ENCODE peak calls at places on chromosomes 12 and 14, in four cellular contexts. One of them, this sample, is unnamed.

GRCh38 chr12:96400631-96401060 is 407 bp upstream of the CDK17 start:
- DNase-seq in Peyer's patch: no peak
- DNase-seq in HFFc6: no peak
- DNase-seq in esophagus squamous epithelium: no peak
- DNase-seq in this sample: no peak

GRCh38 chr12:9064815-9065606 is 50.7 kb downstream of the A2M start:
- DNase-seq in Peyer's patch: peak
- DNase-seq in esophagus squamous epithelium: no peak
- DNase-seq in HFFc6: no peak
- DNase-seq in this sample: no peak

GRCh38 chr12:129096968-129097367 is 243.7 kb downstream of the GLT1D1 start:
- DNase-seq in esophagus squamous epithelium: no peak
- DNase-seq in HFFc6: no peak
- DNase-seq in Peyer's patch: no peak
- DNase-seq in this sample: no peak

GRCh38 chr14:79161576-79161975 is 991.4 kb downstream of the NRXN3 start:
- DNase-seq in HFFc6: no peak
- DNase-seq in esophagus squamous epithelium: no peak
- DNase-seq in Peyer's patch: no peak
- DNase-seq in this sample: no peak

GRCh38 chr12:68971404-68971803 is 38.4 kb upstream of the CPM start:
- DNase-seq in Peyer's patch: no peak
- DNase-seq in esophagus squamous epithelium: no peak
- DNase-seq in HFFc6: peak
- DNase-seq in this sample: peak

GRCh38 chr14:102746568-102747438 is 30.4 kb upstream of the TRAF3 start:
- DNase-seq in Peyer's patch: no peak
- DNase-seq in HFFc6: no peak
- DNase-seq in esophagus squamous epithelium: no peak
- DNase-seq in this sample: no peak

GRCh38 chr12:89540586-89540985 is 14.7 kb upstream of the POC1B start:
- DNase-seq in Peyer's patch: no peak
- DNase-seq in esophagus squamous epithelium: no peak
- DNase-seq in HFFc6: no peak
- DNase-seq in this sample: no peak

GRCh38 chr12:1466481-1467260 is 127.7 kb downstream of the FBXL14 start:
- DNase-seq in HFFc6: no peak
- DNase-seq in Peyer's patch: no peak
- DNase-seq in esophagus squamous epithelium: no peak
- DNase-seq in this sample: no peak

GRCh38 chr14:38078393-38078792 is 129.3 kb upstream of the SSTR1 start:
- DNase-seq in HFFc6: no peak
- DNase-seq in Peyer's patch: peak
- DNase-seq in esophagus squamous epithelium: no peak
- DNase-seq in this sample: no peak

GRCh38 chr14:65352964-65353530 is 59.5 kb upstream of the FUT8 start:
- DNase-seq in esophagus squamous epithelium: no peak
- DNase-seq in HFFc6: no peak
- DNase-seq in Peyer's patch: peak
- DNase-seq in this sample: no peak

GRCh38 chr12:29216797-29217583 is 67.9 kb downstream of the FAR2 start:
- DNase-seq in esophagus squamous epithelium: no peak
- DNase-seq in HFFc6: no peak
- DNase-seq in Peyer's patch: no peak
- DNase-seq in this sample: no peak

GRCh38 chr12:59149995-59150642 is 229.8 kb upstream of the LRIG3 start:
- DNase-seq in esophagus squamous epithelium: no peak
- DNase-seq in HFFc6: peak
- DNase-seq in Peyer's patch: no peak
- DNase-seq in this sample: peak

GRCh38 chr14:72590577-72590976 is 303.3 kb downstream of the DPF3 start:
- DNase-seq in esophagus squamous epithelium: no peak
- DNase-seq in HFFc6: no peak
- DNase-seq in Peyer's patch: peak
- DNase-seq in this sample: no peak

GRCh38 chr12:779745-780734 is 27.7 kb downstream of the WNK1 start:
- DNase-seq in esophagus squamous epithelium: no peak
- DNase-seq in HFFc6: peak
- DNase-seq in Peyer's patch: no peak
- DNase-seq in this sample: peak

GRCh38 chr14:56129941-56130340 is 11.7 kb downstream of the PELI2 start:
- DNase-seq in Peyer's patch: no peak
- DNase-seq in esophagus squamous epithelium: no peak
- DNase-seq in HFFc6: no peak
- DNase-seq in this sample: no peak

GRCh38 chr12:100401660-100402059 is 44.8 kb downstream of the SLC17A8 start:
- DNase-seq in Peyer's patch: no peak
- DNase-seq in esophagus squamous epithelium: no peak
- DNase-seq in HFFc6: no peak
- DNase-seq in this sample: peak

GRCh38 chr12:123075591-123076171 is 75.2 kb downstream of the PITPNM2 start:
- DNase-seq in HFFc6: peak
- DNase-seq in esophagus squamous epithelium: no peak
- DNase-seq in Peyer's patch: peak
- DNase-seq in this sample: no peak

GRCh38 chr14:95319312-95320075 is at the start of gene CLMN:
- DNase-seq in esophagus squamous epithelium: no peak
- DNase-seq in HFFc6: no peak
- DNase-seq in Peyer's patch: peak
- DNase-seq in this sample: no peak

GRCh38 chr12:127270193-127270592 is 996.8 kb upstream of the TMEM132C start:
- DNase-seq in HFFc6: peak
- DNase-seq in Peyer's patch: no peak
- DNase-seq in esophagus squamous epithelium: no peak
- DNase-seq in this sample: no peak

GRCh38 chr12:54649825-54650224 is 1.7 kb upstream of the DCD start:
- DNase-seq in HFFc6: no peak
- DNase-seq in Peyer's patch: no peak
- DNase-seq in esophagus squamous epithelium: no peak
- DNase-seq in this sample: no peak

GRCh38 chr12:78759387-78759786 is 105.2 kb upstream of the SYT1 start:
- DNase-seq in Peyer's patch: no peak
- DNase-seq in HFFc6: peak
- DNase-seq in esophagus squamous epithelium: no peak
- DNase-seq in this sample: no peak

GRCh38 chr14:58426819-58427288 is 477 bp downstream of the TIMM9 start:
- DNase-seq in esophagus squamous epithelium: no peak
- DNase-seq in Peyer's patch: peak
- DNase-seq in HFFc6: peak
- DNase-seq in this sample: no peak

GRCh38 chr12:71661977-71662522 is 1.6 kb downstream of the ZFC3H1 start:
- DNase-seq in HFFc6: peak
- DNase-seq in Peyer's patch: no peak
- DNase-seq in esophagus squamous epithelium: no peak
- DNase-seq in this sample: no peak

GRCh38 chr14:64864258-64864657 is 15.4 kb downstream of the SPTB start:
- DNase-seq in HFFc6: no peak
- DNase-seq in esophagus squamous epithelium: no peak
- DNase-seq in Peyer's patch: no peak
- DNase-seq in this sample: no peak

GRCh38 chr12:1773937-1774655 is 46.3 kb upstream of the LRTM2 start:
- DNase-seq in esophagus squamous epithelium: no peak
- DNase-seq in HFFc6: peak
- DNase-seq in Peyer's patch: no peak
- DNase-seq in this sample: no peak

GRCh38 chr12:13941258-13942249 is 39.8 kb downstream of the GRIN2B start:
- DNase-seq in Peyer's patch: peak
- DNase-seq in HFFc6: peak
- DNase-seq in esophagus squamous epithelium: no peak
- DNase-seq in this sample: no peak

GRCh38 chr14:22996823-22997301 is 13.1 kb downstream of the C14orf93 start:
- DNase-seq in Peyer's patch: no peak
- DNase-seq in HFFc6: no peak
- DNase-seq in esophagus squamous epithelium: no peak
- DNase-seq in this sample: no peak

GRCh38 chr12:82608706-82609105 is 78.0 kb upstream of the TMTC2 start:
- DNase-seq in Peyer's patch: no peak
- DNase-seq in HFFc6: peak
- DNase-seq in esophagus squamous epithelium: no peak
- DNase-seq in this sample: no peak

GRCh38 chr14:101359221-101360044 is 201.9 kb upstream of the DIO3 start:
- DNase-seq in Peyer's patch: peak
- DNase-seq in HFFc6: peak
- DNase-seq in esophagus squamous epithelium: no peak
- DNase-seq in this sample: no peak

GRCh38 chr12:68636268-68636667 is 25.6 kb downstream of the RAP1B start:
- DNase-seq in HFFc6: peak
- DNase-seq in Peyer's patch: no peak
- DNase-seq in esophagus squamous epithelium: no peak
- DNase-seq in this sample: no peak

GRCh38 chr14:40368314-40368713 is 936.1 kb upstream of the FBXO33 start:
- DNase-seq in esophagus squamous epithelium: no peak
- DNase-seq in Peyer's patch: no peak
- DNase-seq in HFFc6: no peak
- DNase-seq in this sample: no peak

GRCh38 chr14:96267916-96268315 is 11.9 kb downstream of the BDKRB1 start:
- DNase-seq in HFFc6: no peak
- DNase-seq in Peyer's patch: no peak
- DNase-seq in esophagus squamous epithelium: no peak
- DNase-seq in this sample: no peak

GRCh38 chr12:101490286-101490920 is 15.3 kb downstream of the SPIC start:
- DNase-seq in esophagus squamous epithelium: no peak
- DNase-seq in Peyer's patch: peak
- DNase-seq in HFFc6: no peak
- DNase-seq in this sample: no peak

GRCh38 chr12:6183689-6184441 is 16.3 kb upstream of the CD9 start:
- DNase-seq in esophagus squamous epithelium: no peak
- DNase-seq in HFFc6: peak
- DNase-seq in Peyer's patch: peak
- DNase-seq in this sample: no peak

GRCh38 chr14:34450542-34450915 is 11.5 kb downstream of the SPTSSA start:
- DNase-seq in esophagus squamous epithelium: no peak
- DNase-seq in Peyer's patch: no peak
- DNase-seq in HFFc6: no peak
- DNase-seq in this sample: no peak

GRCh38 chr14:61889914-61890351 is 127.7 kb downstream of the SNAPC1 start:
- DNase-seq in HFFc6: no peak
- DNase-seq in esophagus squamous epithelium: no peak
- DNase-seq in Peyer's patch: no peak
- DNase-seq in this sample: no peak

GRCh38 chr12:12803186-12803585 is 10.0 kb upstream of the DDX47 start:
- DNase-seq in esophagus squamous epithelium: no peak
- DNase-seq in HFFc6: peak
- DNase-seq in Peyer's patch: peak
- DNase-seq in this sample: no peak

GRCh38 chr12:9717070-9717925 is 15.6 kb downstream of the CLECL1 start:
- DNase-seq in HFFc6: no peak
- DNase-seq in Peyer's patch: no peak
- DNase-seq in esophagus squamous epithelium: no peak
- DNase-seq in this sample: no peak

DNA sequence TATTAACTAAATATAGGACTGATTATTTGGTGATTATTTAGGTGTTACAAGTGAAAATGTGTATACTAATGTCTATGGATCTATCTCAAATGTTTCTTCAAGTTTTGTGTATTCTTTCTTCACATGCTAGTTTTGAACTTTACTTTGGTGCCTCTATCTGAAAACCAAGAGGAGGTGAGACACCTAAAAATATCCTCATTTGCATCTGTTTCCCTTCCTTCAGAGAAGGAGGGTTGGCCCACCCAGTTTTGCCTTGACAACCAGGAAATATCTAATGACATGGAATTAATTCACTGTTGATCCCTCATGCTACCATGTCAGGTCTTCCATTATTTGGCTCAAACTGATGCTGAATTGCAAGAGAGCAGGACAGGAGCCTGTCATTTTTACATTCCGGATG is 500.4 kb downstream of the NELL2 start:
- DNase-seq in esophagus squamous epithelium: no peak
- DNase-seq in HFFc6: no peak
- DNase-seq in Peyer's patch: no peak
- DNase-seq in this sample: no peak
- TF ChIP-seq CTCF in esophagus squamous epithelium: no peak
- TF ChIP-seq CTCF in HFFc6: no peak
- TF ChIP-seq CTCF in Peyer's patch: no peak
- TF ChIP-seq CTCF in this sample: no peak

GRCh38 chr14:50311974-50312733 is at the start of the genes DMAC2L and L2HGDH:
- DNase-seq in HFFc6: peak
- DNase-seq in esophagus squamous epithelium: peak
- DNase-seq in Peyer's patch: peak
- DNase-seq in this sample: peak
- TF ChIP-seq CTCF in HFFc6: peak
- TF ChIP-seq CTCF in esophagus squamous epithelium: peak
- TF ChIP-seq CTCF in Peyer's patch: no peak
- TF ChIP-seq CTCF in this sample: no peak

DNA sequence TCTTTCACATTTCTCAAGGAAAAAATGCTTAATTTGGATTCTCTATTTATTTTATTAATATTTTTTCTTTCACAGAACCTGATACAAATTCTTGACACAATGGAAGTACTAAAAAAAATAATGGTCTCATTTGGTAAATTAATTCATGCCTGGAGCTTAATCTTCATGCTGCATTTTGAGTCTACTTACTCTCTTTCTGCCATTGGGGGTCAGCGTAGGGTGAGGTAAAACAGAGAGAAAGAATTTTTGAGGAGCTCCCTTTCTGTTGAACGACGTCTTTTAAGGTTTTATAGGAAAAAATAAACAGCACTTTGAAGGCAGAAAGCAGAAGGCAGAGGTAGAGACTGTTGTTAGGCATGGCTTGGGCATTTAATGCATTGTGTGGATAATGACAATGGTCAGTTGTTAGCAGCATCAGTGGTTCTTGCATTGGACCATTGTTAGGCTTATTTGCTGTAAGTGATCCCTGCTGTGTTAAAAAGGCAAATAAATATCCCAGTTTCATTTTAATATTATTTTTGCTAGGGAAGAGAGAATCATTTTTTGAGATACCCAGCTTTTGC is 557.2 kb upstream of the STXBP6 start:
- DNase-seq in HFFc6: no peak
- DNase-seq in esophagus squamous epithelium: no peak
- DNase-seq in Peyer's patch: no peak
- DNase-seq in this sample: no peak
- TF ChIP-seq CTCF in HFFc6: no peak
- TF ChIP-seq CTCF in esophagus squamous epithelium: no peak
- TF ChIP-seq CTCF in Peyer's patch: no peak
- TF ChIP-seq CTCF in this sample: no peak

GRCh38 chr12:49088932-49089330 is 5.7 kb downstream of the DHH start:
- DNase-seq in esophagus squamous epithelium: no peak
- DNase-seq in HFFc6: no peak
- DNase-seq in Peyer's patch: no peak
- DNase-seq in this sample: no peak

GRCh38 chr12:49091056-49091835 is 3.4 kb downstream of the DHH start:
- DNase-seq in Peyer's patch: no peak
- DNase-seq in HFFc6: no peak
- DNase-seq in esophagus squamous epithelium: no peak
- DNase-seq in this sample: no peak

GRCh38 chr12:49088190-49088931 is 6.2 kb downstream of the DHH start:
- DNase-seq in Peyer's patch: peak
- DNase-seq in esophagus squamous epithelium: no peak
- DNase-seq in HFFc6: peak
- DNase-seq in this sample: peak

GRCh38 chr12:49091836-49092085 is 2.8 kb downstream of the DHH start:
- DNase-seq in Peyer's patch: no peak
- DNase-seq in HFFc6: peak
- DNase-seq in esophagus squamous epithelium: no peak
- DNase-seq in this sample: no peak

GRCh38 chr12:49089831-49090773 is 4.5 kb downstream of the DHH start:
- DNase-seq in esophagus squamous epithelium: no peak
- DNase-seq in HFFc6: peak
- DNase-seq in Peyer's patch: peak
- DNase-seq in this sample: no peak
- TF ChIP-seq CTCF in esophagus squamous epithelium: no peak
- TF ChIP-seq CTCF in HFFc6: peak
- TF ChIP-seq CTCF in Peyer's patch: no peak
- TF ChIP-seq CTCF in this sample: peak

GRCh38 chr12:92070054-92070863 is 75.4 kb downstream of the BTG1 start:
- DNase-seq in esophagus squamous epithelium: no peak
- DNase-seq in HFFc6: no peak
- DNase-seq in Peyer's patch: peak
- DNase-seq in this sample: no peak
- TF ChIP-seq CTCF in esophagus squamous epithelium: no peak
- TF ChIP-seq CTCF in HFFc6: no peak
- TF ChIP-seq CTCF in Peyer's patch: no peak
- TF ChIP-seq CTCF in this sample: no peak